ENCODE peak calls at places on chromosome 6, in ten cellular contexts. W, O, T, E, Q, U, Y, C, J and R are unnamed samples.

GRCh38 chr6:17730078-17730704 is 23.5 kb upstream of the NUP153 start:
- ATAC-seq in W (no peak), O (no peak), T (no peak), E (no peak), Q (no peak), U (peak; percentile 71), Y (no peak), C (no peak), J (no peak), R (no peak)

GRCh38 chr6:22025468-22026159 is 271.2 kb downstream of the PRL start:
- ATAC-seq in W (peak; percentile 79), O (peak; percentile 42), T (peak; percentile 80), E (no peak), Q (peak; percentile 61), U (peak; percentile 83), Y (peak; percentile 62), C (peak; percentile 70), J (no peak), R (peak; percentile 32)

GRCh38 chr6:149779644-149779963 is 30.1 kb downstream of the PCMT1 start:
- ATAC-seq in W (no peak), O (peak; percentile 82), T (no peak), E (no peak), Q (no peak), U (no peak), Y (no peak), C (no peak), J (no peak), R (no peak)

GRCh38 chr6:97282238-97282725 is 734 bp downstream of the MMS22L start:
- ATAC-seq in W (peak; percentile 9), O (no peak), T (peak; percentile 43), E (peak; percentile 6), Q (no peak), U (peak; percentile 47), Y (no peak), C (peak; percentile 18), J (peak; percentile 2), R (no peak)

GRCh38 chr6:26217714-26218075 is 130.5 kb downstream of the HFE start:
- ATAC-seq in W (no peak), O (no peak), T (no peak), E (no peak), Q (no peak), U (peak; percentile 0), Y (no peak), C (peak; percentile 0), J (no peak), R (no peak)

GRCh38 chr6:132764370-132764769 is 6.7 kb upstream of the VNN2 start:
- ATAC-seq in W (peak; percentile 94), O (no peak), T (peak; percentile 92), E (peak; percentile 26), Q (no peak), U (no peak), Y (peak; percentile 80), C (no peak), J (peak; percentile 47), R (no peak)

GRCh38 chr6:149984778-149985177 is 21.0 kb downstream of the ULBP1 start:
- ATAC-seq in W (no peak), O (no peak), T (no peak), E (no peak), Q (no peak), U (no peak), Y (no peak), C (no peak), J (no peak), R (no peak)

GRCh38 chr6:16839780-16840179 is 78.5 kb upstream of the ATXN1 start:
- ATAC-seq in W (no peak), O (no peak), T (no peak), E (no peak), Q (no peak), U (no peak), Y (no peak), C (no peak), J (no peak), R (no peak)

GRCh38 chr6:51569594-51569993 is 517.8 kb downstream of the PKHD1 start:
- ATAC-seq in W (no peak), O (no peak), T (no peak), E (no peak), Q (no peak), U (no peak), Y (peak; percentile 64), C (peak; percentile 80), J (no peak), R (no peak)

GRCh38 chr6:4930025-4930692 is 73.7 kb downstream of the RPP40 start:
- ATAC-seq in W (no peak), O (no peak), T (no peak), E (no peak), Q (no peak), U (no peak), Y (no peak), C (no peak), J (no peak), R (no peak)

GRCh38 chr6:118294906-118295305 is 253.2 kb upstream of the PLN start:
- ATAC-seq in W (no peak), O (peak; percentile 78), T (no peak), E (no peak), Q (no peak), U (no peak), Y (no peak), C (no peak), J (no peak), R (no peak)

GRCh38 chr6:47908271-47908670 is 126.4 kb downstream of the OPN5 start:
- ATAC-seq in W (no peak), O (no peak), T (no peak), E (no peak), Q (no peak), U (no peak), Y (no peak), C (no peak), J (no peak), R (no peak)

GRCh38 chr6:33004940-33005339 is 4.5 kb downstream of the HLA-DOA start:
- ATAC-seq in W (no peak), O (no peak), T (no peak), E (no peak), Q (no peak), U (no peak), Y (no peak), C (no peak), J (no peak), R (no peak)

GRCh38 chr6:6717953-6718352 is 129.4 kb downstream of the LY86 start:
- ATAC-seq in W (no peak), O (peak; percentile 33), T (no peak), E (no peak), Q (peak; percentile 67), U (no peak), Y (peak; percentile 76), C (peak; percentile 35), J (peak; percentile 34), R (peak; percentile 77)

GRCh38 chr6:79909517-79909916 is 37.8 kb downstream of the ELOVL4 start:
- ATAC-seq in W (no peak), O (no peak), T (no peak), E (no peak), Q (no peak), U (no peak), Y (no peak), C (no peak), J (no peak), R (no peak)

GRCh38 chr6:37134622-37135191 is 35.2 kb upstream of the PIM1 start:
- ATAC-seq in W (peak; percentile 56), O (no peak), T (peak; percentile 64), E (peak; percentile 80), Q (peak; percentile 74), U (no peak), Y (peak; percentile 80), C (no peak), J (peak; percentile 66), R (peak; percentile 64)
- TF ChIP-seq POLR2A in W (no peak), O (no peak), T (no peak), E (no peak), Q (no peak), U (no peak), Y (no peak), C (no peak), J (no peak), R (no peak)

DNA sequence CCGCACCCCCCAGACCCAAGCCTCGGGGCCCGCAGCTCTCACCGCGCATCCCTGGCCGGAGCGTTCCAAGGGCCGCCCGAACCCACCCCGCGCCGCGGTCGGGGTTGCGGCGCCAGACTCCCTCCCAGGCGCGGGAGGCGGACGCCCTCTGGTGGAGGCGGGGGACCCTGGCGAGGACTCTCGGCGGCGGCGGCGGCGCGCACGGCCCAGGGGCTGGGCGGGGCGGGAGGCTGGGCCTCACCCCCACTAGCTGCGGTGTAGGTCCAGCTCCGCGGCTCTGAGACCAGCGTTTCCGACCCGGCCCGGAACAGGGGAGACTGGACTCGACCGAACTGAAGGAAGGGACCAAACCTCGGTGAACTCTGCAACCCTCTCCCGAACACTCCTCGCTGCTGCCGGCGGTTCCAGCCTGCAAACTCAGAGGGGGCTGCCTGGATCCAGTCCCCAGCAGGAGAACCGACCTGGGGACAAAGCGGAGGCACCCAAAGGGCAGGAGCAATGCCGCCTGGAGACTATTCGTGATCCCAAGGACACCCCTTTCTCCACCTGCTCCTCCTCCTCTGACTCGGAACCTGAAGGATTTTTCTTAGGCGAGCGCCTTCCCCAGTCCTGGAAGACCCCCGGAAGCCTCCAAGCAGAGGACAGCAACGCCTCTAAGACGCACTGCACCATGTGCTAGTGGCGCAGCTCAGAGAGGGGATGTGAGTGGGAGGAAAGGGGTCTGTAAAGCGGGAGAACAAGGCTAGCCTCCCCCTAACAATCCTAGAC is 859 bp upstream of the TOMM6 start:
- ATAC-seq in W (peak; percentile 91), O (peak; percentile 88), T (peak; percentile 86), E (peak; percentile 82), Q (peak; percentile 95), U (peak; percentile 92), Y (peak; percentile 84), C (peak; percentile 91), J (peak; percentile 85), R (peak; percentile 90)
- TF ChIP-seq CTCF in W (peak; percentile 88), O (peak; percentile 91), T (peak; percentile 54), E (peak; percentile 75), Q (peak; percentile 92), U (peak; percentile 97), Y (peak; percentile 77), C (peak; percentile 65), J (peak; percentile 95), R (peak; percentile 81)

DNA sequence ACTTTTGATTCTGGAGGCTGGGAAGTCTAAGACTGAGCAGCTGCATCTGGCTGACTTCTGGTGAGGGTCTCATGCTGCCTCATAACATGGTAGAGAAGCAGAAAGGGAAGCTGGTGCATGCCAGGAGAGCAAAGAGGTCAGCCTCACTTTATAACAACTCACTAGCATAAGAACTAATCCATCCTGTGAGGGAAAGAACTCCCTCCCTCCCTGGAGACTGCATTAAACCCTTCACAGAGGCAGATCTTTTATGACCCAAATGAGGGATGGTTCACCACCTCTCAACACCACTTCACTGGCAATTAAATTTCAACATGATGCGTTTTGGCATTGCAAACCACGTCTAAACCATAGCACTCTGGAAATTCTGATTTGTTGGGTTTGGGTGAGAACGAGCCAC is 33.9 kb downstream of the STXBP5 start:
- ATAC-seq in W (no peak), O (no peak), T (no peak), E (no peak), Q (no peak), U (peak; percentile 14), Y (no peak), C (no peak), J (no peak), R (no peak)
- H3K27ac ChIP-seq in W (peak overlapping the region; percentile 1), O (no peak overlapping the region), T (no peak overlapping the region), E (no peak overlapping the region), Q (no peak overlapping the region), U (no peak overlapping the region), Y (no peak overlapping the region), C (no peak overlapping the region), J (no peak overlapping the region), R (no peak overlapping the region)

GRCh38 chr6:36120539-36120938 is 9.8 kb upstream of the MAPK13 start:
- ATAC-seq in W (no peak), O (no peak), T (no peak), E (no peak), Q (no peak), U (no peak), Y (peak; percentile 7), C (peak; percentile 59), J (no peak), R (no peak)
- TF ChIP-seq POLR2A in W (no peak), O (no peak), T (no peak), E (no peak), Q (no peak), U (no peak), Y (no peak), C (peak; percentile 57), J (no peak), R (no peak)